ENCODE peak calls at places on chromosome X, in four cellular contexts. One of them, this sample, is unnamed.

GRCh38 chrX:119190251-119190651 is 45.8 kb upstream of the PGRMC1 start:
- DNase-seq in GM10248: no peak
- DNase-seq in tibial nerve: peak
- DNase-seq in AG09319: no peak
- DNase-seq in this sample: no peak

GRCh38 chrX:9785252-9785943 is 831 bp upstream of the SHROOM2 start:
- DNase-seq in GM10248: no peak
- DNase-seq in tibial nerve: no peak
- DNase-seq in AG09319: no peak
- DNase-seq in this sample: no peak

GRCh38 chrX:106901781-106902219 is 1.3 kb downstream of the RIPPLY1 start:
- DNase-seq in tibial nerve: no peak
- DNase-seq in AG09319: no peak
- DNase-seq in GM10248: no peak
- DNase-seq in this sample: no peak

GRCh38 chrX:108439961-108440696 is 491 bp downstream of the COL4A5 start:
- DNase-seq in tibial nerve: no peak
- DNase-seq in AG09319: no peak
- DNase-seq in GM10248: no peak
- DNase-seq in this sample: no peak

GRCh38 chrX:3271485-3272186 is 74.8 kb downstream of the MXRA5 start:
- DNase-seq in tibial nerve: no peak
- DNase-seq in AG09319: peak
- DNase-seq in GM10248: no peak
- DNase-seq in this sample: no peak

GRCh38 chrX:9604908-9605306 is 140.0 kb downstream of the TBL1X start:
- DNase-seq in GM10248: no peak
- DNase-seq in tibial nerve: no peak
- DNase-seq in AG09319: no peak
- DNase-seq in this sample: no peak

GRCh38 chrX:43718546-43718945 is 62.4 kb downstream of the MAOA start:
- DNase-seq in AG09319: no peak
- DNase-seq in tibial nerve: no peak
- DNase-seq in GM10248: no peak
- DNase-seq in this sample: no peak

GRCh38 chrX:51395807-51396728 is 63.4 kb downstream of the NUDT10 start:
- DNase-seq in AG09319: no peak
- DNase-seq in GM10248: no peak
- DNase-seq in tibial nerve: no peak
- DNase-seq in this sample: no peak

GRCh38 chrX:28709421-28709820 is 122.2 kb downstream of the IL1RAPL1 start:
- DNase-seq in AG09319: no peak
- DNase-seq in GM10248: no peak
- DNase-seq in tibial nerve: no peak
- DNase-seq in this sample: no peak

GRCh38 chrX:40539214-40540142 is 41.3 kb upstream of the ATP6AP2 start:
- DNase-seq in GM10248: peak
- DNase-seq in tibial nerve: peak
- DNase-seq in AG09319: peak
- DNase-seq in this sample: peak

GRCh38 chrX:147978931-147979330 is 2.2 kb upstream of the FMR1NB start:
- DNase-seq in AG09319: no peak
- DNase-seq in GM10248: no peak
- DNase-seq in tibial nerve: no peak
- DNase-seq in this sample: no peak

GRCh38 chrX:118579417-118579816 is 83.8 kb downstream of the DOCK11 start:
- DNase-seq in AG09319: no peak
- DNase-seq in GM10248: no peak
- DNase-seq in tibial nerve: no peak
- DNase-seq in this sample: no peak

GRCh38 chrX:84186603-84187358 is 1.2 kb downstream of the RPS6KA6 start:
- DNase-seq in tibial nerve: peak
- DNase-seq in GM10248: no peak
- DNase-seq in AG09319: no peak
- DNase-seq in this sample: no peak
- TF ChIP-seq CTCF in tibial nerve: no peak
- TF ChIP-seq CTCF in GM10248: no peak
- TF ChIP-seq CTCF in AG09319: peak
- TF ChIP-seq CTCF in this sample: peak

DNA sequence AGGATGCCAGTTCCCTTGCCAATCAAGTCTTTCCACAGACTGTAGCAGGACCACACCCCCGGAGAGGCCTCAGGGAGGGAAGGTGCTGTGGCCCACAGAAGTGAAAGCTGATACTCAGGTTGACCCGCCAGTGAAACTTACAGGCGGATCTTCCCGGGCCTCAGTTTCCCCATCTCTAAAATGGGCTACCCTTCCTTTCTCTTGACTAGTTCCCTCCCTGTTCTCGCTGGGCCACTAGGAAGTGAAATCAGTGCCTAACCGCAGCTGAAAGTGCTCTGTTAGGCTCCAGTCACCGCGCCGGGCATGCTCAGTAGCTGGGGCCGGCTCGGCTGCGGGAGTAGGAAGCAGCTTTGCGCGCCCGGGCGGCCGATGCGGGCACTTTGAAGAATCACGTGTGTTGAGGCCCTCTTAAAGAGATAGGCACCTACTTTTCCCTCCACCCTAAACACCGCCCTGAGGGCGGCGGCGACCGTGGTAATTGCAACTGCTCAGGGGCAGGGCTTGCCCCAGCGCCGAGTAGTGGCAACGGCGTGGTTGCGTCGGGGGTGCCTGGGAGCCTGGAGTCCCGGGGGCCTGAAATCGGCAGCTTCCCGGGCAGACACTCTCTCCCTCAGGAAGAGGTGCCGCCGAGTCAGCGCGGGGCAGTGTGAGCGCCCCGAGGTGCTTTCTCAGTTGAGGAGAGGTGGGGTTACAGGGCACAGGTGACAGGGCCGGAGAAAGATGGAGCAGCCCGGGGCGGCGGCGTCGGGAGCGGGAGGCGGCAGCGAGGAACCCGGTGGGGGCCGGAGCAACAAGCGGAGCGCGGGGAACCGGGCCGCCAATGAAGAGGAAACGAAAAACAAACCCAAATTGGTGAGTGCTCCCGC is at the start of gene DIAPH2:
- DNase-seq in GM10248: peak
- DNase-seq in tibial nerve: peak
- DNase-seq in AG09319: no peak
- DNase-seq in this sample: peak
- TF ChIP-seq CTCF in GM10248: no peak
- TF ChIP-seq CTCF in tibial nerve: no peak
- TF ChIP-seq CTCF in AG09319: no peak
- TF ChIP-seq CTCF in this sample: peak

GRCh38 chrX:65598559-65599147 is 64.1 kb upstream of the LAS1L start:
- DNase-seq in AG09319: no peak
- DNase-seq in GM10248: no peak
- DNase-seq in tibial nerve: no peak
- DNase-seq in this sample: no peak

GRCh38 chrX:65601126-65601525 is 66.3 kb upstream of the MSN start:
- DNase-seq in tibial nerve: no peak
- DNase-seq in GM10248: no peak
- DNase-seq in AG09319: no peak
- DNase-seq in this sample: no peak

GRCh38 chrX:65600106-65600505 is 65.5 kb upstream of the LAS1L start:
- DNase-seq in tibial nerve: no peak
- DNase-seq in AG09319: no peak
- DNase-seq in GM10248: no peak
- DNase-seq in this sample: no peak

GRCh38 chrX:65596270-65596669 is 61.7 kb upstream of the LAS1L start:
- DNase-seq in tibial nerve: no peak
- DNase-seq in AG09319: no peak
- DNase-seq in GM10248: peak
- DNase-seq in this sample: no peak

GRCh38 chrX:65601530-65602281 is 65.7 kb upstream of the MSN start:
- DNase-seq in GM10248: no peak
- DNase-seq in AG09319: peak
- DNase-seq in tibial nerve: peak
- DNase-seq in this sample: peak
- TF ChIP-seq CTCF in GM10248: no peak
- TF ChIP-seq CTCF in AG09319: no peak
- TF ChIP-seq CTCF in tibial nerve: peak
- TF ChIP-seq CTCF in this sample: no peak

GRCh38 chrX:34521563-34521962 is 135.5 kb downstream of the TMEM47 start:
- DNase-seq in tibial nerve: no peak
- DNase-seq in GM10248: no peak
- DNase-seq in AG09319: no peak
- DNase-seq in this sample: no peak
- TF ChIP-seq CTCF in tibial nerve: no peak
- TF ChIP-seq CTCF in GM10248: no peak
- TF ChIP-seq CTCF in AG09319: peak
- TF ChIP-seq CTCF in this sample: no peak

GRCh38 chrX:101617211-101618191 is at the start of gene ARMCX6:
- DNase-seq in tibial nerve: peak
- DNase-seq in AG09319: no peak
- DNase-seq in GM10248: peak
- DNase-seq in this sample: no peak
- TF ChIP-seq CTCF in tibial nerve: no peak
- TF ChIP-seq CTCF in AG09319: peak
- TF ChIP-seq CTCF in GM10248: peak
- TF ChIP-seq CTCF in this sample: peak

GRCh38 chrX:154791467-154791866 is 13.8 kb downstream of the MPP1 start:
- DNase-seq in AG09319: no peak
- DNase-seq in tibial nerve: no peak
- DNase-seq in GM10248: no peak
- DNase-seq in this sample: no peak

GRCh38 chrX:154784149-154784985 is 20.9 kb downstream of the MPP1 start:
- DNase-seq in tibial nerve: no peak
- DNase-seq in GM10248: no peak
- DNase-seq in AG09319: no peak
- DNase-seq in this sample: no peak

GRCh38 chrX:154780968-154781367 is 18.3 kb downstream of the DKC1 start:
- DNase-seq in AG09319: no peak
- DNase-seq in tibial nerve: no peak
- DNase-seq in GM10248: no peak
- DNase-seq in this sample: no peak

DNA sequence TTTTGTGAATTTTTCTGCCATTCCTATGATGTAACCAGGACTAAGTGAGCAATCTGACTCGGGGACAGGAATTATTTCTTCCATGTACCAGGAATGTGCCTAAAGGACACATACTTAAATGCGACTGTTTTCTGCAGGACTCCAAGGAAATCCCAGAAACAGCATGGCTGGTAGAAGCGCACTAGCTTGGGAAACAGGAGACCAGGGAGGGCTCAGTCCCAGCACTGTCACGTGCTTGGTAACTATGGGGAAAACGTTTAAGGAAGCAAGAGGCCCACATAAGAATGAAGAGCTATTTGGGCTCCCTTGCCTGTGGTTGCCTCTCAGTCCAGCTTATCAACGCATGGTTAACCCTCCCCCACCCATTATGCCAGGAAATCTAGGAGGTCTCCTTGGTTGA is 19.6 kb downstream of the MPP1 start:
- DNase-seq in GM10248: no peak
- DNase-seq in tibial nerve: no peak
- DNase-seq in AG09319: no peak
- DNase-seq in this sample: no peak
- TF ChIP-seq CTCF in GM10248: no peak
- TF ChIP-seq CTCF in tibial nerve: no peak
- TF ChIP-seq CTCF in AG09319: no peak
- TF ChIP-seq CTCF in this sample: no peak

GRCh38 chrX:151806967-151807540 is 72.5 kb downstream of the CNGA2 start:
- DNase-seq in tibial nerve: no peak
- DNase-seq in GM10248: no peak
- DNase-seq in AG09319: no peak
- DNase-seq in this sample: no peak

GRCh38 chrX:151796576-151796975 is 62.0 kb downstream of the CNGA2 start:
- DNase-seq in tibial nerve: no peak
- DNase-seq in GM10248: no peak
- DNase-seq in AG09319: no peak
- DNase-seq in this sample: no peak

GRCh38 chrX:151801980-151802379 is 67.4 kb downstream of the CNGA2 start:
- DNase-seq in tibial nerve: no peak
- DNase-seq in AG09319: no peak
- DNase-seq in GM10248: no peak
- DNase-seq in this sample: no peak
- TF ChIP-seq CTCF in tibial nerve: no peak
- TF ChIP-seq CTCF in AG09319: peak
- TF ChIP-seq CTCF in GM10248: no peak
- TF ChIP-seq CTCF in this sample: peak

GRCh38 chrX:57772637-57773036 is 92.6 kb upstream of the NLRP2B start:
- DNase-seq in GM10248: no peak
- DNase-seq in AG09319: no peak
- DNase-seq in tibial nerve: no peak
- DNase-seq in this sample: no peak
- TF ChIP-seq CTCF in GM10248: no peak
- TF ChIP-seq CTCF in AG09319: no peak
- TF ChIP-seq CTCF in tibial nerve: no peak
- TF ChIP-seq CTCF in this sample: no peak

This sample was measured in AG04450.